ENCODE peak calls at places on chromosomes 13 and 19, in five cellular contexts. A is heart right ventricle, F is tibial nerve, Q is thoracic aorta, I is testis. R is an unnamed sample. For H3K4me1, the result is how much of the 10 kb centered on the place peaks cover.

GRCh38 chr19:28468701-28469459 is 744.1 kb downstream of the UQCRFS1 start:
- DNase-seq in A (no peak), F (no peak), Q (no peak), I (no peak), R (no peak)

GRCh38 chr13:71240906-71241305 is 626.1 kb downstream of the DACH1 start:
- DNase-seq in A (no peak), F (no peak), Q (no peak), I (no peak), R (peak)

GRCh38 chr13:25406377-25406776 is 34.6 kb downstream of the ATP8A2 start:
- DNase-seq in A (no peak), F (no peak), Q (no peak), I (no peak), R (no peak)

GRCh38 chr13:112821340-112822055 is 131.7 kb downstream of the ATP11A start:
- DNase-seq in A (no peak), F (no peak), Q (no peak), I (no peak), R (no peak)

GRCh38 chr13:45138282-45138681 is 18.0 kb downstream of the GTF2F2 start:
- DNase-seq in A (no peak), F (no peak), Q (no peak), I (no peak), R (no peak)

GRCh38 chr19:21569497-21569870 is 64.1 kb downstream of the ZNF429 start:
- DNase-seq in A (no peak), F (no peak), Q (no peak), I (no peak), R (no peak)

GRCh38 chr19:48656840-48657474 is 11.0 kb upstream of the CA11 start:
- DNase-seq in A (no peak), F (peak), Q (no peak), I (no peak), R (peak)

GRCh38 chr19:56692496-56692895 is 20.9 kb upstream of the ZNF835 start:
- DNase-seq in A (no peak), F (no peak), Q (no peak), I (peak), R (peak)

GRCh38 chr19:6774821-6775707 is 2.6 kb downstream of the VAV1 start:
- DNase-seq in A (no peak), F (no peak), Q (no peak), I (no peak), R (no peak)

GRCh38 chr19:49790866-49791265 is 22.2 kb downstream of the FUZ start:
- DNase-seq in A (no peak), F (no peak), Q (no peak), I (peak), R (no peak)

GRCh38 chr13:57627663-57628062 is 3.9 kb upstream of the PCDH17 start:
- DNase-seq in A (no peak), F (no peak), Q (no peak), I (no peak), R (peak)

GRCh38 chr19:45913874-45914830 is at the start of gene NANOS2:
- DNase-seq in A (no peak), F (no peak), Q (no peak), I (no peak), R (peak)

GRCh38 chr13:49443327-49443688 is 556 bp downstream of the CAB39L start:
- DNase-seq in A (no peak), F (no peak), Q (no peak), I (no peak), R (peak)

GRCh38 chr13:113298001-113298945 is 1.2 kb downstream of the LAMP1 start:
- DNase-seq in A (no peak), F (no peak), Q (no peak), I (peak), R (no peak)

GRCh38 chr13:50521750-50522149 is 321.7 kb downstream of the DLEU7 start:
- DNase-seq in A (no peak), F (no peak), Q (no peak), I (no peak), R (peak)

GRCh38 chr19:34313188-34313587 is 51.8 kb upstream of the GPI start:
- DNase-seq in A (peak), F (no peak), Q (no peak), I (no peak), R (peak)

GRCh38 chr13:72221276-72221962 is 354.4 kb upstream of the DACH1 start:
- DNase-seq in A (no peak), F (no peak), Q (no peak), I (peak), R (peak)

GRCh38 chr13:97493471-97493870 is 59.5 kb downstream of the RAP2A start:
- DNase-seq in A (no peak), F (no peak), Q (no peak), I (no peak), R (no peak)

GRCh38 chr13:78993792-78994191 is 334.8 kb upstream of the OBI1 start:
- DNase-seq in A (no peak), F (no peak), Q (no peak), I (no peak), R (no peak)

GRCh38 chr13:33032037-33032625 is 15.9 kb downstream of the KL start:
- DNase-seq in A (peak), F (no peak), Q (no peak), I (no peak), R (peak)

GRCh38 chr19:38879400-38879751 is 1.3 kb upstream of the RINL start:
- DNase-seq in A (no peak), F (no peak), Q (no peak), I (no peak), R (no peak)

GRCh38 chr13:47112205-47112896 is 215.5 kb upstream of the HTR2A start:
- DNase-seq in A (no peak), F (no peak), Q (no peak), I (no peak), R (no peak)

GRCh38 chr19:17108453-17108784 is 32.8 kb downstream of the MYO9B start:
- DNase-seq in A (no peak), F (no peak), Q (no peak), I (no peak), R (no peak)

GRCh38 chr13:58583961-58584360 is 952.4 kb downstream of the PCDH17 start:
- DNase-seq in A (no peak), F (no peak), Q (no peak), I (no peak), R (no peak)

GRCh38 chr13:100131863-100132574 is 43.1 kb downstream of the PCCA start:
- DNase-seq in A (no peak), F (no peak), Q (no peak), I (no peak), R (peak)

GRCh38 chr13:71046360-71047079 is 820.5 kb downstream of the DACH1 start:
- DNase-seq in A (no peak), F (no peak), Q (no peak), I (no peak), R (no peak)

GRCh38 chr13:34959489-34959888 is 17.4 kb downstream of the NBEA start:
- DNase-seq in A (no peak), F (no peak), Q (no peak), I (no peak), R (no peak)

GRCh38 chr13:78102121-78102677 is 183.6 kb upstream of the EDNRB start:
- DNase-seq in A (peak), F (peak), Q (no peak), I (peak), R (no peak)

GRCh38 chr13:93561553-93561952 is 334.9 kb downstream of the GPC6 start:
- DNase-seq in A (no peak), F (no peak), Q (no peak), I (no peak), R (no peak)

GRCh38 chr19:14559916-14560775 is 11.7 kb downstream of the NDUFB7 start:
- DNase-seq in A (peak), F (no peak), Q (no peak), I (no peak), R (no peak)

GRCh38 chr13:21673592-21674270 is 2.9 kb downstream of the FGF9 start:
- DNase-seq in A (no peak), F (no peak), Q (no peak), I (peak), R (peak)

GRCh38 chr19:53158119-53158656 is 665 bp downstream of the ZNF347 start:
- DNase-seq in A (peak), F (no peak), Q (no peak), I (peak), R (peak)

GRCh38 chr13:110280996-110281688 is 25.8 kb downstream of the COL4A1 start:
- DNase-seq in A (no peak), F (peak), Q (no peak), I (peak), R (no peak)

GRCh38 chr13:110278859-110279258 is 28.1 kb downstream of the COL4A1 start:
- DNase-seq in A (no peak), F (no peak), Q (no peak), I (no peak), R (no peak)

GRCh38 chr13:110279684-110280083 is 27.3 kb downstream of the COL4A1 start:
- DNase-seq in A (no peak), F (no peak), Q (no peak), I (no peak), R (no peak)

GRCh38 chr13:110281736-110282135 is 25.2 kb downstream of the COL4A1 start:
- DNase-seq in A (no peak), F (no peak), Q (no peak), I (no peak), R (no peak)

DNA sequence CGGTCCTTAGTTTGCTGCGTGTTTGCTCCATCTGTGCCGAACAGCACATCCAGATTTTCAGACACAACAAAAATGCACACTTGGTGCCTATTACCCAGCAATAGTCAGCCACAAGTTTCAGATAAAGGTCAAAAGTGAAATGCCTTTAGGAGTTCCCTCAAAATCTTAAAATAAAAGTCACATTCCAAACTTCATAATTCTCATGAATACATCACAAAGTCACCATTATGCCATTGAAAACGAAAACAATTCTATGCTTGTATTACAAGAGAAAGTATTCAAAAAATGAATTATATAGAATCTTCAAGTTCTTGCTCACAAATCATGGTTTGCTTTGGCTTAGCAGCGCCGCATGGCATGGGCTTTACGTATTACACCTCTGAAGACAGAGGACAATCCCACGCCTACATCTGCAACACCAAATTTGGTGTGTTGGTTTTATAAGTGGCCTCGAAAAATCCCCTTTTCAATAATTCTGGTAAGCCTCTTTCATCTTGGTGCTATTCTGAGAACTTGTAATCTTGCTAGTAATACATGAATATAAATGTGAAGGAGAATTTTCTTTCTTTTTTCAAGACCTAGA is 26.6 kb downstream of the COL4A1 start:
- DNase-seq in A (no peak), F (no peak), Q (no peak), I (no peak), R (no peak)
- H3K27ac ChIP-seq in A (peak), F (peak), Q (peak), I (peak), R (no peak)

GRCh38 chr13:84543976-84544375 is 661.7 kb upstream of the SLITRK1 start:
- DNase-seq in A (no peak), F (no peak), Q (no peak), I (no peak), R (no peak)

DNA sequence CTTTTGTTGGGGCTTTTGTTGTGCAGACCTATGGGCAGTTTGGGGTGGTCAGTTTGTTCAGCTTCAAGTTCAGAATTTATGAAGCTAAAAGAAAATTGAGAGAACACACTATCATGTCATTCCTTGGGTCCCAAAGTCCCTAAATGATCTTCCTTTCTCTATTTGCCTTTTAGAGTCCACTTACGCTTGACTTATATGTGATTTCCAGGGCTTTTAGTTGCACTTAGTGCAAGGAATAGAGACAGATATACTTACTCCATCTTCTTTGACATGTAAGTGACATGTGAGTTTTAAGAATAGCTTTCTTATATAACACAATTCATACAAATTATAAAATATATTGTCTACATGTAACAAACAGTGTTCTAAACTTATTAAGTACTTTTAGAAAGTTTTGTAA is 660.1 kb upstream of the SLITRK1 start:
- DNase-seq in A (no peak), F (no peak), Q (no peak), I (no peak), R (no peak)
- H3K4me1 ChIP-seq in A (under half), F (under half), Q (under half), I (under half), R (under half)

GRCh38 chr13:28145049-28145448 is 6.7 kb downstream of the PAN3 start:
- DNase-seq in A (no peak), F (no peak), Q (no peak), I (no peak), R (no peak)
- H3K27ac ChIP-seq in A (no peak), F (no peak), Q (no peak), I (no peak), R (no peak)

GRCh38 chr19:58556633-58557252 is 1.7 kb downstream of the UBE2M start:
- DNase-seq in A (no peak), F (no peak), Q (no peak), I (no peak), R (no peak)
- H3K4me1 ChIP-seq in A (half or more), F (under half), Q (under half), I (under half), R (under half)

GRCh38 chr19:55489711-55490477 is 1.7 kb downstream of the SSC5D start:
- DNase-seq in A (no peak), F (no peak), Q (no peak), I (no peak), R (no peak)

GRCh38 chr19:55486971-55487883 is 1.0 kb upstream of the SSC5D start:
- DNase-seq in A (peak), F (peak), Q (no peak), I (peak), R (peak)

GRCh38 chr19:55488986-55489710 is 912 bp downstream of the SSC5D start:
- DNase-seq in A (no peak), F (no peak), Q (no peak), I (no peak), R (no peak)

GRCh38 chr19:55486043-55486970 is 1.3 kb downstream of the NAT14 start:
- DNase-seq in A (no peak), F (no peak), Q (no peak), I (no peak), R (no peak)

DNA sequence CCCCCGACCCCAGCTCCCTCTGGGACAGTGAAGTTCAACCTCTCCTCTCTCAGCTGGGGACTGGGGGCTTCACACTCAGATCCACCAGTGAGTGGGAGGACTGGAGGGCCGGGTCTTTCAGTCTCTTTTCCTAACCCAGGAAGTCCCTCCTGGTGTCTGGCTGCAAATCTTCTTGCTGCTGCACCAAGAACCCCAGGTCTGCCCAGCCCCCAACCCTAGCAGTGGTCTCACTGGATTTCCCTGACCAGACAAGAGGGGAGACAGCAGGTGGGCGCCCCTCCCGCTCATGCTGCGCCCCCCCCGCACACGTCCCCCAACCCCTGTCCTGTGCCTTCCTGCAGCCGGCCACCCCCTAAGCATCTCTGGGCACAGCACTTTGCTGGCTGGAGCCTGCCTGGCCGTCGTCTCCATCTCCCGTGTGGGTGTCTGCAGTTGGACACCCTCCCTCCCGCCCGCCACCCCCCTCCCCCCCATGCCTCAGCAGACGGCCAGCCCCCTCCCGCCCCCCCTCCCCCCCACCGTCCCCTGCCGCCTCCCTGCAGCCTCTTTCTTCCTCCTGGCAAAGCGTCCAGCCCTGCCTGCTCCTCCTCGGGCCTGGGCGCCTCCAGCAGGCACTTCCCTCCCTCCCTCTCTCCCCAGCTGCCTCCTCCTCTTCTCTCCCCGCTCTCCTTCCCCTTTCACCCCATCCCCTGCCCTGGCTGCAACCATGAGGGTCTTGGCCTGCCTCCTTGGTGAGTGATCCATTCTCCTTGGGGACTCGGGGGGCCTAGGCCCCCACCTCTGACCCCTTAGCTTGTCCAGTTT is at the start of gene SSC5D:
- DNase-seq in A (no peak), F (no peak), Q (no peak), I (peak), R (peak)
- H3K27ac ChIP-seq in A (peak), F (peak), Q (peak), I (peak), R (peak)

DNA sequence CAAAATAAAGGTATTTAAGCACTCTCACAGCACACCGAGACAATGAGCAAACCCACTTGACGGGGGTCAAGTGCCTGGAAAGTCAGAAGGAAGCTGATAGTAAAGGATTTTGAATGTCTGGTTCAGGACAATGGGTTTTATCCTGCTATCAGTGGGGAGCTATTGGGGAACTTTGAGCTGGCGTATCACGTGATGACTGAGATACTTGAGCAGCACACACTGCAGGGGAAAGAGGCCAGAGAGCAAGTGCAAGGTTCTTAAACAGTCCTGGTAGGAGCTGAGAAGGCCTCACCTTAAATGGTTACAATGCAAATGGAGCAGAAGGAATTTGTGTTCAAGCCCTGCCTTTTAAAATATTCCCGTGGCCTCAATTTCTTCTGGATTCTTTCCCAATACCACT is 225.3 kb downstream of the LACC1 start:
- DNase-seq in A (no peak), F (no peak), Q (no peak), I (no peak), R (no peak)
- H3K4me1 ChIP-seq in A (half or more), F (under half), Q (under half), I (under half), R (under half)

GRCh38 chr19:42017040-42017439 is 23.0 kb upstream of the ATP1A3 start:
- DNase-seq in A (no peak), F (no peak), Q (no peak), I (no peak), R (no peak)
- H3K27ac ChIP-seq in A (no peak), F (no peak), Q (no peak), I (no peak), R (no peak)

DNA sequence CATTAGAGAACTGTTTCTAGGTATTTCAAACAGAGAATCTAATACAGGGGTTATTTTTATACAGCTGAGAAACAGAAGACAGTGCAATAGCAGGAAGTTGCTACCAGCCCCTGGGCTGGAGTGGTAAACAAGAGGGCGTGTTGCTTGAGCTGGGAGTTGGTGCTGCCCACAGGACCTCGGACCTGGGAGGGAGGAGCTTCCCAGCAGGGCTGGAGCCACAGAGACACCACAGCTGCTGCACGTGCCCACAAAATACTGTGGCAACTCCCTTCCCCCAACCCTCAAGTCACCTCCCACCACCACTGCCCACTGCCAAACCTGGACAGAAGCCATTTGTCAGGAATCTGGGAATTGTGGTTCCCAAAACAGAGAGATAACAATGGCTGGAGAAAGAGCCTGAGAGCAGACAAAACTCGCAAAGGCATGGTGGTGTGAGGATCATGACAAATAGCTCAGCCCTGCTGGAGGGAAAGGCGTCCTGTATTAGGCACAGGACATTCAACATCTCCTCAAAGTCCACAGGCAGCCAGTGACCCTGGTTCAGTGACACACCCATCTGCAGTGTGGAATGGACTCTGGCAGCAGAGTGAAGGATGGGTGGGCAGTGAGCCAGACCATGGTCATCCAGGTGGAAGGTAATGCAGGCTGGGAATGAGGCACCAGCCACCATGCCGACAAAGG is 57.2 kb downstream of the SPATA13 start:
- DNase-seq in A (no peak), F (no peak), Q (no peak), I (no peak), R (no peak)
- H3K4me1 ChIP-seq in A (half or more), F (under half), Q (under half), I (under half), R (under half)

GRCh38 chr19:40312533-40312932 is 27.4 kb upstream of the AKT2 start:
- DNase-seq in A (no peak), F (no peak), Q (no peak), I (no peak), R (no peak)

GRCh38 chr19:40315812-40316475 is 30.8 kb upstream of the AKT2 start:
- DNase-seq in A (no peak), F (no peak), Q (no peak), I (no peak), R (no peak)

GRCh38 chr19:40317338-40317737 is 30.9 kb downstream of the C19orf47 start:
- DNase-seq in A (no peak), F (no peak), Q (no peak), I (no peak), R (no peak)

GRCh38 chr19:40313229-40313983 is 28.3 kb upstream of the AKT2 start:
- DNase-seq in A (no peak), F (no peak), Q (no peak), I (no peak), R (no peak)

GRCh38 chr19:40314646-40315045 is 29.5 kb upstream of the AKT2 start:
- DNase-seq in A (no peak), F (no peak), Q (no peak), I (no peak), R (no peak)
- H3K27ac ChIP-seq in A (no peak), F (no peak), Q (no peak), I (no peak), R (no peak)

R was measured in SJCRH30.